ENCODE peak calls at places on chromosomes 1 and 21, in ten cellular contexts. O, R, B, W, D, G, C, L, P and S are unnamed samples.

GRCh38 chr1:234922987-234923386 is 205.7 kb downstream of the TOMM20 start:
- DNase-seq in O (no peak), R (no peak), B (no peak), W (no peak), D (no peak), G (no peak), C (no peak), L (no peak), P (no peak), S (no peak)

GRCh38 chr1:94572780-94573179 is 31.2 kb upstream of the F3 start:
- DNase-seq in O (no peak), R (no peak), B (no peak), W (no peak), D (no peak), G (no peak), C (no peak), L (no peak), P (no peak), S (no peak)

GRCh38 chr1:247322437-247322836 is 9.2 kb downstream of the ZNF496 start:
- DNase-seq in O (no peak), R (no peak), B (no peak), W (no peak), D (no peak), G (no peak), C (no peak), L (no peak), P (no peak), S (no peak)

GRCh38 chr1:31510853-31511789 is 65.2 kb upstream of the TINAGL1 start:
- DNase-seq in O (no peak), R (no peak), B (no peak), W (no peak), D (no peak), G (no peak), C (no peak), L (no peak), P (no peak), S (no peak)

GRCh38 chr1:232271299-232271698 is 358.6 kb downstream of the SIPA1L2 start:
- DNase-seq in O (no peak), R (no peak), B (no peak), W (no peak), D (no peak), G (no peak), C (no peak), L (no peak), P (no peak), S (no peak)

GRCh38 chr1:204205486-204205885 is 8.3 kb downstream of the GOLT1A start:
- DNase-seq in O (no peak), R (no peak), B (no peak), W (no peak), D (no peak), G (no peak), C (no peak), L (no peak), P (no peak), S (no peak)

GRCh38 chr1:219293440-219293839 is 119.8 kb downstream of the LYPLAL1 start:
- DNase-seq in O (no peak), R (no peak), B (no peak), W (no peak), D (no peak), G (no peak), C (no peak), L (no peak), P (peak; percentile 36), S (no peak)

GRCh38 chr1:26122988-26123973 is 11.7 kb downstream of the PDIK1L start:
- DNase-seq in O (no peak), R (peak; percentile 73), B (no peak), W (no peak), D (no peak), G (no peak), C (no peak), L (no peak), P (no peak), S (no peak)

GRCh38 chr21:34337741-34338140 is 26.1 kb upstream of the KCNE2 start:
- DNase-seq in O (no peak), R (no peak), B (no peak), W (no peak), D (no peak), G (no peak), C (no peak), L (no peak), P (no peak), S (no peak)

GRCh38 chr21:34336245-34336644 is 27.6 kb upstream of the KCNE2 start:
- DNase-seq in O (no peak), R (no peak), B (no peak), W (no peak), D (no peak), G (no peak), C (no peak), L (no peak), P (peak; percentile 39), S (no peak)

GRCh38 chr21:34338226-34338625 is 25.6 kb upstream of the KCNE2 start:
- DNase-seq in O (no peak), R (no peak), B (no peak), W (no peak), D (no peak), G (no peak), C (no peak), L (no peak), P (no peak), S (no peak)

GRCh38 chr21:34335316-34335715 is 28.5 kb upstream of the KCNE2 start:
- DNase-seq in O (no peak), R (no peak), B (no peak), W (no peak), D (no peak), G (peak; percentile 59), C (no peak), L (no peak), P (no peak), S (no peak)

DNA sequence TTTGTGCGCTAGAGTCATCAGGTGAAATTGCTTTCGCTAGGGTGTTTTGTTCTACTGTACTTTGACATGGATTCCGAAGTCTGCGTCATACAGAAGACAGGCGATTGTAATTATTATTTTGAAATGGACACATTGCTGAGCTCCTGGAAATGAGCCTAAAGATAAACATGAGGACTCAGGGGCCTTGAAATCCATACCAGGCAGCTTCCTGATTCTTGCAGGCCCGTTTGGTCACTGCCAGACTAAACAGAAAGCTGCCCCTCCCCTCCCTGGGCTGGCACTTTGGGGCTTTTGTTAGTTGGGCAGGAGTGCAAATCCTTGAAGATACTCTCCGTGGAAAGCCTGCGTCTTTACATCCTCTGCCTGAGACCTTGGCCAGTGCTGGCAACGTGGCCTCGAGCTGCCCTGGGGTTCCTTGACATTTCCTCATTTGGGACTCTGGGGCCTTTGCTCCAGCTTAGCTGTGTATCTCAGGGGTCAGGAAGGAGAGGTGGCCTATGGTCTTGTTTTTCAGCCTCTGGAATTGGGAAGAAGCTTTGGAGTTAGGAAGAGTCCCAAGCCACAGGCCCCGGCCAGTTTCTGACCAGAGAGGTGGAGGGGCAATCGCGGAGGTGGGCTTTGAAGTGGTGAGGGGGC is 26.9 kb upstream of the KCNE2 start:
- DNase-seq in O (no peak), R (peak; percentile 87), B (no peak), W (no peak), D (no peak), G (no peak), C (no peak), L (no peak), P (peak; percentile 68), S (no peak)
- TF ChIP-seq CTCF in O (no peak), R (no peak), B (no peak), W (no peak), D (no peak), G (no peak), C (no peak), L (no peak), P (no peak), S (no peak)

DNA sequence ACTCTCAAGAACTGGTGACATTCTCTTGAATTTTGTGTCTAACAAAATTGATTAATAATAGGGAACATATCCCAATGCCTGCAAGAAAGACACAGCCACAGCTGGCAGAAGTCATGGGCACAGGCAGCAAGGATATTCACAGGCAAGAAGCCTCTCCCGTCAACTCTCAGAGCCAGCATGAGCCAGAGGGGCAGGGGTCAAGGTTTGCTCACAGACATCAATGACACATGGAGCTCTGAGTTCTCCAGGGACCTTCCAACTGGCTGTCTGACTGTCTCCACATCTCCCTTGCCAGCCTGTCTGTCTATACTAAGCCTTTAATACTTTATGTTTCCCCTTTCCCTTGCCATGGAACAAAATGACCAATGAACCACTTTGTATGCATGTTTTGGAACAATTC is 101.5 kb upstream of the RAB4A start:
- DNase-seq in O (no peak), R (no peak), B (no peak), W (no peak), D (no peak), G (no peak), C (no peak), L (no peak), P (no peak), S (no peak)
- TF ChIP-seq CTCF in O (no peak), R (no peak), B (no peak), W (no peak), D (no peak), G (no peak), C (no peak), L (no peak), P (no peak), S (no peak)

GRCh38 chr1:53725238-53725689 is 13.7 kb downstream of the GLIS1 start:
- DNase-seq in O (no peak), R (peak; percentile 77), B (no peak), W (no peak), D (no peak), G (no peak), C (peak; percentile 57), L (no peak), P (peak; percentile 26), S (no peak)
- TF ChIP-seq CTCF in O (peak; percentile 24), R (peak; percentile 48), B (no peak), W (no peak), D (no peak), G (no peak), C (no peak), L (no peak), P (peak; percentile 31), S (no peak)

GRCh38 chr1:207060596-207060995 is 7.5 kb downstream of the PFKFB2 start:
- DNase-seq in O (no peak), R (no peak), B (no peak), W (no peak), D (no peak), G (no peak), C (no peak), L (no peak), P (no peak), S (no peak)

GRCh38 chr1:207058252-207058651 is 5.2 kb downstream of the PFKFB2 start:
- DNase-seq in O (no peak), R (no peak), B (no peak), W (no peak), D (no peak), G (no peak), C (no peak), L (no peak), P (no peak), S (no peak)

GRCh38 chr1:207059881-207060280 is 6.8 kb downstream of the PFKFB2 start:
- DNase-seq in O (no peak), R (no peak), B (no peak), W (no peak), D (no peak), G (no peak), C (no peak), L (no peak), P (peak; percentile 10), S (no peak)

GRCh38 chr1:207056673-207057072 is 3.6 kb downstream of the PFKFB2 start:
- DNase-seq in O (no peak), R (no peak), B (no peak), W (no peak), D (no peak), G (no peak), C (no peak), L (no peak), P (no peak), S (no peak)

GRCh38 chr1:207058878-207059867 is 6.1 kb downstream of the PFKFB2 start:
- DNase-seq in O (no peak), R (no peak), B (no peak), W (no peak), D (no peak), G (no peak), C (no peak), L (no peak), P (no peak), S (no peak)
- TF ChIP-seq CTCF in O (peak; percentile 3), R (no peak), B (no peak), W (no peak), D (no peak), G (no peak), C (no peak), L (no peak), P (no peak), S (no peak)